ENCODE peak calls at places on chromosomes 5 and 9, in seven cellular contexts. S is adipocyte; K is activated CD4-positive, alpha-beta T cell treated with anti-CD3 and anti-CD28 coated beads, Interleukin-2, amount 50 U/mL, for 48 hours; P is amniotic stem cell; G is activated CD8-positive, alpha-beta memory T cell treated with anti-CD3 and anti-CD28 coated beads, Interleukin-2, amount 50 U/mL, for 4 hours; Y is NCI-H510A treated with DMSO at 0.1 percent for 48 hours; M is nucleus accumbens. B is an unnamed sample.

GRCh38 chr5:98314262-98314661 is 459.2 kb upstream of the RGMB start:
- DNase-seq in G (no peak), K (no peak), Y (no peak), M (no peak), P (peak), S (peak), B (peak)

GRCh38 chr5:112923148-112923917 is 1.3 kb upstream of the REEP5 start:
- DNase-seq in K (no peak), P (no peak), Y (no peak), G (no peak), S (no peak), M (no peak), B (no peak)

GRCh38 chr5:105101597-105101996 is 1539.0 kb upstream of the NUDT12 start:
- DNase-seq in Y (no peak), K (no peak), G (no peak), M (no peak), P (peak), S (peak), B (no peak)

GRCh38 chr9:136309101-136309801 is 5.4 kb upstream of the CCDC187 start:
- DNase-seq in P (no peak), K (no peak), Y (peak), M (no peak), S (no peak), G (no peak), B (no peak)

GRCh38 chr5:81121836-81122235 is 111.3 kb upstream of the CKMT2 start:
- DNase-seq in G (no peak), K (no peak), Y (no peak), P (no peak), M (no peak), S (peak), B (no peak)

GRCh38 chr5:54844905-54845566 is 140.4 kb downstream of the ESM1 start:
- DNase-seq in S (peak), Y (peak), P (peak), G (no peak), M (no peak), K (no peak), B (peak)

GRCh38 chr9:119365291-119366027 is 3.8 kb downstream of the BRINP1 start:
- DNase-seq in M (peak), Y (peak), G (no peak), P (no peak), S (peak), K (no peak), B (no peak)

GRCh38 chr5:180831139-180832080 is 28.8 kb upstream of the MGAT1 start:
- DNase-seq in K (peak), S (peak), M (peak), G (peak), Y (peak), P (peak), B (peak)

GRCh38 chr5:179198865-179199645 is 138.9 kb downstream of the ZNF354C start:
- DNase-seq in M (no peak), G (no peak), K (no peak), Y (no peak), S (no peak), P (no peak), B (no peak)

GRCh38 chr9:12818431-12819000 is 43.7 kb downstream of the LURAP1L start:
- DNase-seq in G (no peak), P (no peak), S (no peak), K (no peak), Y (no peak), M (no peak), B (peak)

GRCh38 chr5:181203842-181204560 is 995 bp downstream of the TRIM7 start:
- DNase-seq in M (no peak), S (peak), P (no peak), Y (no peak), K (peak), G (no peak), B (no peak)

GRCh38 chr9:134853893-134854292 is 26.7 kb upstream of the FCN2 start:
- DNase-seq in S (no peak), Y (no peak), M (no peak), P (no peak), G (no peak), K (no peak), B (no peak)

GRCh38 chr9:32886021-32886420 is 102.7 kb downstream of the TMEM215 start:
- DNase-seq in M (no peak), Y (no peak), P (no peak), K (no peak), S (no peak), G (no peak), B (no peak)

GRCh38 chr5:10192309-10192708 is 57.4 kb downstream of the ATPSCKMT start:
- DNase-seq in S (peak), P (peak), K (no peak), G (no peak), Y (no peak), M (no peak), B (peak)

GRCh38 chr5:149408252-149409099 is 29.4 kb upstream of the IL17B start:
- DNase-seq in S (no peak), G (no peak), Y (no peak), M (no peak), P (no peak), K (no peak), B (no peak)

GRCh38 chr9:91258448-91258847 is 103.3 kb downstream of the AUH start:
- DNase-seq in Y (no peak), S (no peak), P (no peak), M (no peak), K (no peak), G (no peak), B (no peak)

GRCh38 chr5:102792705-102793104 is 37.6 kb downstream of the PAM start:
- DNase-seq in P (no peak), G (no peak), M (no peak), K (no peak), S (no peak), Y (no peak), B (peak)

GRCh38 chr5:59062986-59063683 is 480.3 kb downstream of the RAB3C start:
- DNase-seq in K (no peak), M (no peak), S (peak), Y (no peak), G (no peak), P (no peak), B (peak)

GRCh38 chr9:13990994-13991393 is 322.9 kb downstream of the NFIB start:
- DNase-seq in S (no peak), M (no peak), K (no peak), P (no peak), G (no peak), Y (no peak), B (no peak)

GRCh38 chr5:119302449-119302848 is 53.4 kb upstream of the TNFAIP8 start:
- DNase-seq in S (no peak), K (no peak), P (no peak), Y (no peak), G (no peak), M (no peak), B (no peak)

GRCh38 chr9:94911211-94911610 is 184.7 kb downstream of the AOPEP start:
- DNase-seq in S (no peak), G (no peak), K (no peak), M (no peak), P (no peak), Y (no peak), B (no peak)

GRCh38 chr5:95711501-95712346 is 19.4 kb upstream of the RHOBTB3 start:
- DNase-seq in M (no peak), S (no peak), P (no peak), Y (no peak), G (no peak), K (no peak), B (no peak)

GRCh38 chr5:93746406-93747056 is 5.1 kb upstream of the POU5F2 start:
- DNase-seq in P (no peak), S (peak), K (no peak), G (no peak), Y (no peak), M (no peak), B (no peak)

GRCh38 chr5:134247411-134247810 is 21.5 kb upstream of the PPP2CA start:
- DNase-seq in Y (no peak), G (no peak), S (peak), K (no peak), P (peak), M (no peak), B (peak)

GRCh38 chr5:116388564-116389258 is 185.9 kb downstream of the SEMA6A start:
- DNase-seq in Y (no peak), G (no peak), P (no peak), K (no peak), M (no peak), S (no peak), B (no peak)

B was measured in fibroblast of gingiva.